ENCODE peak calls at places on chromosome 6, in five cellular contexts. R is neuronal stem cell, C is IMR-90, J is H1, P is mesendoderm. Q is an unnamed sample.

GRCh38 chr6:71349976-71350615 is 61.5 kb downstream of the OGFRL1 start:
- DNase-seq in J (no peak), C (peak), R (no peak), P (no peak), Q (no peak)

GRCh38 chr6:137390264-137390787 is 103.9 kb downstream of the OLIG3 start:
- DNase-seq in C (no peak), R (no peak), J (no peak), P (no peak), Q (no peak)

GRCh38 chr6:42093582-42094329 is 43.4 kb downstream of the TAF8 start:
- DNase-seq in J (no peak), C (no peak), R (no peak), P (peak), Q (peak)

GRCh38 chr6:160455484-160456213 is 107.5 kb downstream of the SLC22A3 start:
- DNase-seq in P (peak), C (peak), R (peak), J (peak), Q (peak)

GRCh38 chr6:41732601-41733348 is 2.6 kb downstream of the TFEB start:
- DNase-seq in P (peak), R (no peak), J (no peak), C (no peak), Q (peak)

GRCh38 chr6:4635666-4636065 is 140.5 kb upstream of the CDYL start:
- DNase-seq in R (no peak), P (no peak), C (peak), J (no peak), Q (no peak)

GRCh38 chr6:41675176-41675767 is 37.0 kb downstream of the MDFI start:
- DNase-seq in C (no peak), R (no peak), P (no peak), J (no peak), Q (no peak)

GRCh38 chr6:138682722-138683521 is 90.6 kb upstream of the CCDC28A start:
- DNase-seq in R (no peak), C (peak), J (no peak), P (no peak), Q (peak)

GRCh38 chr6:42454428-42454791 is 2.7 kb upstream of the TRERF1 start:
- DNase-seq in J (no peak), P (peak), R (peak), C (no peak), Q (peak)

GRCh38 chr6:10555625-10556309 is 34.6 kb downstream of the GCNT2 start:
- DNase-seq in R (peak), C (peak), P (peak), J (peak), Q (peak)

GRCh38 chr6:128319946-128320345 is 200.5 kb downstream of the PTPRK start:
- DNase-seq in C (no peak), R (no peak), J (no peak), P (no peak), Q (no peak)

GRCh38 chr6:99425647-99426453 is 742 bp upstream of the PNISR start:
- DNase-seq in R (peak), C (peak), J (peak), P (peak), Q (peak)
- H2BK15ac ChIP-seq in R (no peak), C (peak), J (no peak), P (no peak), Q (peak)

GRCh38 chr6:111603648-111604047 is 2.0 kb downstream of the TRAF3IP2 start:
- DNase-seq in C (peak), J (no peak), P (no peak), R (no peak), Q (peak)

GRCh38 chr6:111607279-111607678 is 1.6 kb upstream of the TRAF3IP2 start:
- DNase-seq in R (no peak), P (no peak), J (no peak), C (no peak), Q (no peak)

GRCh38 chr6:111604259-111605099 is 1.2 kb downstream of the TRAF3IP2 start:
- DNase-seq in P (peak), R (no peak), C (peak), J (no peak), Q (peak)

GRCh38 chr6:111605100-111605748 is 454 bp downstream of the TRAF3IP2 start:
- DNase-seq in P (peak), C (peak), J (peak), R (no peak), Q (peak)

GRCh38 chr6:111606620-111607115 is 990 bp upstream of the TRAF3IP2 start:
- DNase-seq in J (no peak), P (no peak), R (no peak), C (no peak), Q (peak)
- H3K4me3 ChIP-seq in J (peak), P (no peak), R (no peak), C (no peak), Q (no peak)

GRCh38 chr6:1644516-1644915 is 34.8 kb downstream of the FOXC1 start:
- DNase-seq in R (no peak), C (no peak), P (no peak), J (no peak), Q (no peak)

GRCh38 chr6:1645466-1646185 is 35.9 kb downstream of the FOXC1 start:
- DNase-seq in R (no peak), C (peak), J (no peak), P (no peak), Q (no peak)

GRCh38 chr6:1643111-1643510 is 33.4 kb downstream of the FOXC1 start:
- DNase-seq in C (no peak), P (no peak), J (no peak), R (no peak), Q (no peak)

GRCh38 chr6:1641391-1641790 is 31.7 kb downstream of the FOXC1 start:
- DNase-seq in P (peak), C (no peak), R (no peak), J (no peak), Q (no peak)

GRCh38 chr6:1643830-1644445 is 34.2 kb downstream of the FOXC1 start:
- DNase-seq in R (no peak), P (no peak), C (no peak), J (no peak), Q (no peak)
- H2BK15ac ChIP-seq in R (no peak), P (no peak), C (no peak), J (no peak), Q (no peak)

GRCh38 chr6:131946404-131946991 is 4.7 kb downstream of the CCN2 start:
- DNase-seq in J (no peak), C (peak), P (peak), R (no peak), Q (peak)

GRCh38 chr6:131945971-131946370 is 5.2 kb downstream of the CCN2 start:
- DNase-seq in J (no peak), P (no peak), C (no peak), R (no peak), Q (no peak)

GRCh38 chr6:131948221-131948661 is 2.9 kb downstream of the CCN2 start:
- DNase-seq in P (peak), R (no peak), C (peak), J (no peak), Q (peak)

GRCh38 chr6:131948692-131949614 is 2.2 kb downstream of the CCN2 start:
- DNase-seq in P (peak), J (no peak), R (no peak), C (peak), Q (peak)

GRCh38 chr6:131946992-131947955 is 3.9 kb downstream of the CCN2 start:
- DNase-seq in J (no peak), C (peak), P (peak), R (no peak), Q (peak)
- H3K4me3 ChIP-seq in J (no peak), C (peak), P (no peak), R (no peak), Q (peak)

DNA sequence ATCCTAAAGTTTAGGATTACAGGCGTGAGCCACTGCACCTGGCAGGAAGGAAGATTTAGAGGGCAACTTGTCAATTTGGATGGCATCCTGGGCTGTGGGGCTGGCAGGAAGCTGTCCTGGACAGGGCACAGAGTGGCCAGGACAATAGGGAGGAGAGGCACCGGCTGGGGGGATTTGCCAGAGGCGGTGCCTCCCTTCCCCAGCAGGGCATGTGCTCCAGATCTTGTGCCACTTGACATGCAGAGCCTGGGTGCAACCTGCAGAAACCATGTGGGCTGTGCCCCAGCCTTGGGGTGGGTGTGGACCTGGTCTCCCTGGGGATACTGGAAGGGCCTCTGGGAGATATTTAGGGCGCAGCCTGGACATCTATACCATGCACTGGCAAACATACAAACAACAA is 58.6 kb upstream of the EEF1A1 start:
- DNase-seq in P (no peak), C (no peak), J (no peak), R (no peak), Q (no peak)
- H2BK15ac ChIP-seq in P (peak), C (peak), J (peak), R (peak), Q (no peak)

DNA sequence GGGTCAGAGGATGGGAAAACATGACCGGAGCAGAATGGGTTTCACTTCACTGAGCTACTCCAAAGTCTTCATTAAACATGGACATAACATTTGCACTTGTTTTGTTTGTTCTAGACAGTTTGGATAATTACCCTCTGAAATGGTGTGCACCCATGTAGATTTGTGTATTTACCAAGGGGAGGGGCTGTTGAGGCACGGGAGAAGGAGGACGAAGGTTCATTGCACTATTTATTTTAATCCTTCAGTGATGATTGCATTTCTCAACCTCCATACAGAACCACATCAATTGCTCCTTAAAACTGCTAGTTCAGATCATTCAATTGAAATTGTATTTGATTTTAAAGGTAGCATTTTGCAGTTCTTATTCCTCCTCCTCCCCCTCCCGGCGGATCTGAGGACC is 364.2 kb downstream of the TFAP2B start:
- DNase-seq in J (no peak), R (no peak), P (no peak), C (no peak), Q (no peak)
- H3K4me3 ChIP-seq in J (no peak), R (no peak), P (no peak), C (no peak), Q (no peak)

GRCh38 chr6:14880052-14880451 is 365.8 kb upstream of the JARID2 start:
- DNase-seq in J (no peak), C (no peak), R (no peak), P (no peak), Q (no peak)
- H2BK15ac ChIP-seq in J (no peak), C (peak), R (no peak), P (no peak), Q (no peak)

GRCh38 chr6:33771342-33772113 is 17.4 kb downstream of the LEMD2 start:
- DNase-seq in P (peak), J (peak), C (peak), R (peak), Q (peak)
- H3K4me3 ChIP-seq in P (no peak), J (peak), C (no peak), R (no peak), Q (no peak)

DNA sequence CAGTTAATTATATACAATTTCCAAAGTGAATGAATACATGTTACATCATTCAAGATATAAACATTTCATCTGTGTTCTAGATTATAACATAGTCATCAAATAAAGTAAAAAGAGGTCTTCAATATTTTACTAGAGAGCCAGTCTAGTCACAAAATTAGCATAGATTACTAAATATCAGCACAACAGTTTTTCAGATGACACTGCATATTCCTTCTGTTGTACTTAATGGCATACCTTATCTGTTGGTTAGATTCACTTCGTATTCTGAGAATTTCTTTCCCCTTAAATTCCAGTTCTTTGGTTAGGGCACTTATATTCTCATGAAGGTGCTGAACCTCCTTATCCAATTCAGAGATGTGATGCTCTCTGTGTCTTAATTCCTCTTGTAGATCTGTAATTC is 39.8 kb upstream of the MCM9 start:
- DNase-seq in C (no peak), R (no peak), J (no peak), P (no peak), Q (no peak)
- H2BK15ac ChIP-seq in C (no peak), R (no peak), J (no peak), P (no peak), Q (no peak)

GRCh38 chr6:27290850-27291208 is 21.2 kb downstream of the POM121L2 start:
- DNase-seq in R (no peak), C (no peak), J (no peak), P (no peak), Q (no peak)

GRCh38 chr6:27295301-27296079 is 16.6 kb downstream of the POM121L2 start:
- DNase-seq in R (no peak), J (no peak), C (peak), P (peak), Q (peak)

GRCh38 chr6:27296106-27296783 is 15.8 kb downstream of the POM121L2 start:
- DNase-seq in C (peak), P (peak), J (no peak), R (no peak), Q (peak)

GRCh38 chr6:27294409-27294808 is 17.7 kb downstream of the POM121L2 start:
- DNase-seq in C (no peak), R (no peak), J (no peak), P (no peak), Q (peak)

GRCh38 chr6:27293436-27294152 is 18.5 kb downstream of the POM121L2 start:
- DNase-seq in R (no peak), P (peak), C (peak), J (no peak), Q (peak)
- H3K4me3 ChIP-seq in R (no peak), P (no peak), C (no peak), J (peak), Q (peak)

Q was measured in mesenchymal stem cell.